ENCODE peak calls at places on chromosomes 5 and 9, in five cellular contexts. One of them, this sample, is unnamed.

GRCh38 chr5:168756517-168757391 is 177.6 kb upstream of the PANK3 start:
- DNase-seq in heart right ventricle: no peak
- DNase-seq in brain microvascular endothelial cell: no peak
- DNase-seq in CD8-positive, alpha-beta T cell: no peak
- DNase-seq in AG09309: no peak
- DNase-seq in this sample: no peak

GRCh38 chr5:112634166-112634565 is 103.5 kb upstream of the APC start:
- DNase-seq in heart right ventricle: no peak
- DNase-seq in brain microvascular endothelial cell: no peak
- DNase-seq in AG09309: peak
- DNase-seq in CD8-positive, alpha-beta T cell: no peak
- DNase-seq in this sample: no peak

GRCh38 chr5:151565971-151566370 is 25.2 kb downstream of the FAT2 start:
- DNase-seq in CD8-positive, alpha-beta T cell: no peak
- DNase-seq in brain microvascular endothelial cell: no peak
- DNase-seq in AG09309: no peak
- DNase-seq in heart right ventricle: no peak
- DNase-seq in this sample: no peak

GRCh38 chr5:179313849-179314521 is 31.3 kb downstream of the ADAMTS2 start:
- DNase-seq in heart right ventricle: peak
- DNase-seq in AG09309: peak
- DNase-seq in CD8-positive, alpha-beta T cell: no peak
- DNase-seq in brain microvascular endothelial cell: no peak
- DNase-seq in this sample: no peak

GRCh38 chr9:129008469-129008965 is 19.6 kb downstream of the SH3GLB2 start:
- DNase-seq in CD8-positive, alpha-beta T cell: no peak
- DNase-seq in heart right ventricle: no peak
- DNase-seq in AG09309: no peak
- DNase-seq in brain microvascular endothelial cell: no peak
- DNase-seq in this sample: no peak

GRCh38 chr5:176994460-176995121 is 12.0 kb downstream of the UIMC1 start:
- DNase-seq in brain microvascular endothelial cell: peak
- DNase-seq in heart right ventricle: peak
- DNase-seq in CD8-positive, alpha-beta T cell: no peak
- DNase-seq in AG09309: no peak
- DNase-seq in this sample: peak

GRCh38 chr5:66169534-66169933 is 25.4 kb downstream of the SREK1 start:
- DNase-seq in heart right ventricle: no peak
- DNase-seq in CD8-positive, alpha-beta T cell: no peak
- DNase-seq in AG09309: no peak
- DNase-seq in brain microvascular endothelial cell: no peak
- DNase-seq in this sample: peak

GRCh38 chr9:119004618-119004990 is 364.6 kb downstream of the BRINP1 start:
- DNase-seq in brain microvascular endothelial cell: peak
- DNase-seq in CD8-positive, alpha-beta T cell: no peak
- DNase-seq in heart right ventricle: peak
- DNase-seq in AG09309: peak
- DNase-seq in this sample: peak

GRCh38 chr5:37771731-37772130 is 68.1 kb downstream of the GDNF start:
- DNase-seq in brain microvascular endothelial cell: peak
- DNase-seq in heart right ventricle: no peak
- DNase-seq in AG09309: peak
- DNase-seq in CD8-positive, alpha-beta T cell: no peak
- DNase-seq in this sample: peak

GRCh38 chr5:34564706-34565235 is 91.4 kb upstream of the RAI14 start:
- DNase-seq in brain microvascular endothelial cell: peak
- DNase-seq in heart right ventricle: peak
- DNase-seq in AG09309: no peak
- DNase-seq in CD8-positive, alpha-beta T cell: no peak
- DNase-seq in this sample: no peak

GRCh38 chr9:99400184-99400731 is 178.2 kb downstream of the SEC61B start:
- DNase-seq in AG09309: no peak
- DNase-seq in heart right ventricle: peak
- DNase-seq in brain microvascular endothelial cell: peak
- DNase-seq in CD8-positive, alpha-beta T cell: no peak
- DNase-seq in this sample: no peak

GRCh38 chr5:123089971-123090640 is 1.1 kb downstream of the PRDM6 start:
- DNase-seq in AG09309: no peak
- DNase-seq in heart right ventricle: no peak
- DNase-seq in CD8-positive, alpha-beta T cell: no peak
- DNase-seq in brain microvascular endothelial cell: no peak
- DNase-seq in this sample: no peak

GRCh38 chr9:120531683-120532300 is 48.2 kb downstream of the CDK5RAP2 start:
- DNase-seq in CD8-positive, alpha-beta T cell: no peak
- DNase-seq in brain microvascular endothelial cell: peak
- DNase-seq in AG09309: no peak
- DNase-seq in heart right ventricle: no peak
- DNase-seq in this sample: peak

GRCh38 chr5:111074244-111074643 is 2.7 kb downstream of the TSLP start:
- DNase-seq in AG09309: no peak
- DNase-seq in heart right ventricle: no peak
- DNase-seq in brain microvascular endothelial cell: no peak
- DNase-seq in CD8-positive, alpha-beta T cell: no peak
- DNase-seq in this sample: no peak
- H3K4me3 ChIP-seq in AG09309: no peak
- H3K4me3 ChIP-seq in heart right ventricle: no peak
- H3K4me3 ChIP-seq in brain microvascular endothelial cell: peak
- H3K4me3 ChIP-seq in CD8-positive, alpha-beta T cell: no peak
- H3K4me3 ChIP-seq in this sample: peak

DNA sequence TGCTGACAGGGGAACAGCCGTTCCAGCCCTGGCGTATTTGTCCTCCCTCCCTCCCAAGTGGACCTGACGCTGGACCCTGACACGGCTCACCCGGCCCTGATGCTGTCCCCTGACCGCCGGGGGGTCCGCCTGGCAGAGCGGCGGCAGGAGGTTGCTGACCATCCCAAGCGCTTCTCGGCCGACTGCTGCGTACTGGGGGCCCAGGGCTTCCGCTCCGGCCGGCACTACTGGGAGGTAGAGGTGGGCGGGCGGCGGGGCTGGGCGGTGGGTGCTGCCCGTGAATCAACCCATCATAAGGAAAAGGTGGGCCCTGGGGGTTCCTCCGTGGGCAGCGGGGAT is 9.6 kb downstream of the RACK1 start:
- DNase-seq in heart right ventricle: no peak
- DNase-seq in brain microvascular endothelial cell: no peak
- DNase-seq in AG09309: no peak
- DNase-seq in CD8-positive, alpha-beta T cell: no peak
- DNase-seq in this sample: no peak
- TF ChIP-seq CTCF in heart right ventricle: no peak
- TF ChIP-seq CTCF in brain microvascular endothelial cell: no peak
- TF ChIP-seq CTCF in AG09309: no peak
- TF ChIP-seq CTCF in CD8-positive, alpha-beta T cell: no peak
- TF ChIP-seq CTCF in this sample: no peak

DNA sequence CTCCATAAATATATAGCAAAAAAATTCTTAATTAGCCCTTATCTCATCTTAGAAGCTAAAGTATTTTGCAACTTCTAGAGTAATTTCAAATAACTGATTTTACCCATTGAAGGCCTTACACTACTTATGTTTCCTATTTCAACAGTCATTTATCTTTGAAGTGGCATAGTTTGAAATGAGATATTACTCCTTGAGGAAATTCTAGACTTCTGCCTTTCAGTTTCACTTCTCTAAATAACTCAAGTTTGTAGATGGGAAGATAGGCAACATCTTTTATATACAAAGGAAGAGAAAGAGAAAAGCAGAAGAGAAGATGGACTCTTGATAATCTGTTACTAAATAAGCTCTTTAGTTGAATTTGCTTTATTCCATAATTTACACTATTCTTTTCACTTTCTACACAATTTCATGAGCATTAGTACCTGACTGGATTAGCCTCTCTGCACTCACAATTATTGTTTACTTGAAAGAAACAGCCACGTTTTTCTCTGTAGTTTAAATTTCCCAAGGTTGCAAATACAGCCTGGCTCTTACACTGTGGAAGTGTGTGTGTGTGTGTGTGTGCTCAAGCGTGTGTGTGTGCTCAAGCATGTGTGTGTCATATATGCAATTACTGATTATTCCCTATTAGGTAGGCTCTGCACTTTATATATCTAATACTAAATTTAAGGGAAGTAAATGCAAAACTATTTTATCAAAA is 60.6 kb upstream of the EMB start:
- DNase-seq in heart right ventricle: no peak
- DNase-seq in brain microvascular endothelial cell: no peak
- DNase-seq in CD8-positive, alpha-beta T cell: no peak
- DNase-seq in AG09309: no peak
- DNase-seq in this sample: no peak
- H3K4me3 ChIP-seq in heart right ventricle: no peak
- H3K4me3 ChIP-seq in brain microvascular endothelial cell: no peak
- H3K4me3 ChIP-seq in CD8-positive, alpha-beta T cell: no peak
- H3K4me3 ChIP-seq in AG09309: no peak
- H3K4me3 ChIP-seq in this sample: no peak

GRCh38 chr9:136433849-136434579 is 5.6 kb downstream of the INPP5E start:
- DNase-seq in brain microvascular endothelial cell: no peak
- DNase-seq in AG09309: no peak
- DNase-seq in heart right ventricle: no peak
- DNase-seq in CD8-positive, alpha-beta T cell: no peak
- DNase-seq in this sample: no peak
- TF ChIP-seq CTCF in brain microvascular endothelial cell: no peak
- TF ChIP-seq CTCF in AG09309: no peak
- TF ChIP-seq CTCF in heart right ventricle: no peak
- TF ChIP-seq CTCF in CD8-positive, alpha-beta T cell: no peak
- TF ChIP-seq CTCF in this sample: no peak